ENCODE peak calls at places on chromosomes 4 and X, in seven cellular contexts. V is psoas muscle, B is suprapubic skin, I is islet precursor cell, H is hippocampal formation, K is endodermal cell, N is aorta. L is an unnamed sample.

GRCh38 chr4:162727232-162727631 is 439.5 kb downstream of the NAF1 start:
- DNase-seq in H (no peak), N (no peak), I (no peak), B (no peak), K (no peak), V (no peak), L (no peak)

GRCh38 chrX:154412468-154412867 is 1.1 kb downstream of the TAFAZZIN start:
- DNase-seq in V (no peak), K (no peak), I (no peak), B (no peak), N (no peak), H (no peak), L (no peak)

GRCh38 chr4:177041356-177041755 is 248.6 kb upstream of the VEGFC start:
- DNase-seq in K (no peak), N (no peak), I (no peak), V (no peak), H (no peak), B (no peak), L (no peak)

GRCh38 chr4:107666134-107666533 is 53.9 kb downstream of the PAPSS1 start:
- DNase-seq in V (no peak), H (peak; percentile 50), B (no peak), I (no peak), K (no peak), N (no peak), L (no peak)

GRCh38 chrX:136847874-136848273 is 32.7 kb downstream of the RBMX start:
- DNase-seq in N (no peak), I (no peak), B (no peak), V (no peak), H (no peak), K (no peak), L (no peak)

GRCh38 chrX:531611-531936 is 99.0 kb upstream of the SHOX start:
- DNase-seq in N (no peak), B (no peak), K (peak; percentile 60), I (no peak), V (no peak), H (no peak), L (peak; percentile 52)

GRCh38 chr4:86670739-86671138 is 76.6 kb downstream of the PTPN13 start:
- DNase-seq in K (no peak), H (no peak), I (no peak), B (no peak), N (no peak), V (no peak), L (no peak)

GRCh38 chr4:112813790-112814189 is 176.8 kb downstream of the LARP7 start:
- DNase-seq in K (no peak), I (peak; percentile 69), N (no peak), B (no peak), V (no peak), H (no peak), L (no peak)

GRCh38 chrX:53595266-53595810 is 91.2 kb downstream of the HUWE1 start:
- DNase-seq in B (no peak), K (no peak), I (no peak), H (no peak), V (no peak), N (no peak), L (no peak)

GRCh38 chr4:5992171-5993062 is 25.8 kb downstream of the C4orf50 start:
- DNase-seq in K (peak; percentile 37), V (no peak), H (no peak), N (no peak), B (peak; percentile 63), I (peak; percentile 34), L (no peak)

GRCh38 chrX:42117318-42117717 is 194.0 kb upstream of the CASK start:
- DNase-seq in V (no peak), I (no peak), H (no peak), K (no peak), N (no peak), B (no peak), L (no peak)

GRCh38 chrX:115068896-115069295 is 51.5 kb upstream of the IL13RA2 start:
- DNase-seq in V (peak; percentile 8), K (no peak), N (peak; percentile 71), I (no peak), H (no peak), B (no peak), L (no peak)

GRCh38 chr4:13966241-13967195 is 339.0 kb upstream of the BOD1L1 start:
- DNase-seq in H (no peak), K (peak; percentile 62), I (peak; percentile 75), B (no peak), V (no peak), N (no peak), L (peak; percentile 19)

GRCh38 chr4:37461801-37462200 is 217.3 kb downstream of the NWD2 start:
- DNase-seq in H (no peak), B (no peak), N (no peak), I (no peak), V (no peak), K (no peak), L (no peak)

GRCh38 chr4:8128096-8128856 is 30.3 kb downstream of the ABLIM2 start:
- DNase-seq in N (no peak), K (peak; percentile 86), I (peak; percentile 65), V (no peak), B (no peak), H (no peak), L (no peak)

GRCh38 chr4:165208322-165208652 is 926 bp downstream of the KLHL2 start:
- DNase-seq in V (no peak), I (no peak), N (no peak), B (no peak), K (no peak), H (no peak), L (no peak)

GRCh38 chr4:54063224-54063623 is 1.2 kb downstream of the CHIC2 start:
- DNase-seq in B (no peak), I (no peak), V (no peak), H (no peak), K (no peak), N (no peak), L (no peak)

GRCh38 chr4:16916719-16917337 is 18.4 kb upstream of the LDB2 start:
- DNase-seq in B (no peak), K (peak; percentile 95), V (no peak), N (no peak), I (peak; percentile 87), H (no peak), L (peak; percentile 89)

GRCh38 chr4:35725131-35725530 is 519.2 kb downstream of the ARAP2 start:
- DNase-seq in B (no peak), N (no peak), H (no peak), V (no peak), K (peak; percentile 49), I (no peak), L (peak; percentile 13)

GRCh38 chr4:20954541-20954940 is 254.3 kb downstream of the PACRGL start:
- DNase-seq in H (peak; percentile 5), K (no peak), I (no peak), V (no peak), B (no peak), N (no peak), L (no peak)

GRCh38 chr4:7513731-7514130 is 79.0 kb upstream of the PSAPL1 start:
- DNase-seq in V (no peak), H (no peak), N (no peak), K (no peak), I (peak; percentile 77), B (no peak), L (no peak)

GRCh38 chrX:41722816-41723215 is 1.2 kb upstream of the GPR82 start:
- DNase-seq in B (no peak), N (no peak), V (no peak), K (no peak), H (no peak), I (no peak), L (no peak)

GRCh38 chrX:138771042-138771441 is 59.5 kb upstream of the FGF13 start:
- DNase-seq in B (no peak), I (no peak), V (no peak), N (no peak), H (no peak), K (no peak), L (no peak)

GRCh38 chr4:101328063-101328602 is 19.2 kb downstream of the PPP3CA start:
- DNase-seq in V (no peak), H (no peak), I (no peak), K (no peak), N (no peak), B (no peak), L (no peak)

GRCh38 chr4:15665738-15666365 is 10.7 kb upstream of the FBXL5 start:
- DNase-seq in V (no peak), B (no peak), K (no peak), N (no peak), H (no peak), I (no peak), L (no peak)

GRCh38 chr4:44927361-44928061 is 201.2 kb upstream of the GNPDA2 start:
- DNase-seq in N (no peak), B (no peak), I (no peak), V (no peak), H (peak; percentile 21), K (no peak), L (no peak)

GRCh38 chr4:171812377-171813194 is 618 bp upstream of the GALNTL6 start:
- DNase-seq in K (peak; percentile 78), B (no peak), V (peak; percentile 11), N (peak; percentile 75), H (no peak), I (peak; percentile 58), L (peak; percentile 34)

GRCh38 chrX:153576961-153577360 is 22.0 kb downstream of the CCNQ start:
- DNase-seq in K (no peak), B (no peak), N (no peak), H (no peak), V (no peak), I (no peak), L (no peak)

GRCh38 chrX:66677430-66677829 is 38.6 kb upstream of the EDA2R start:
- DNase-seq in K (no peak), B (no peak), V (no peak), H (no peak), I (no peak), N (no peak), L (no peak)

GRCh38 chrX:68433981-68434299 is 645 bp upstream of the OPHN1 start:
- DNase-seq in I (no peak), V (no peak), B (no peak), H (no peak), K (no peak), N (no peak), L (no peak)

GRCh38 chr4:112181358-112182000 is 36.2 kb downstream of the FAM241A start:
- DNase-seq in K (no peak), I (no peak), N (no peak), H (no peak), B (no peak), V (no peak), L (no peak)

GRCh38 chrX:103210056-103210455 is 4.9 kb upstream of the BEX4 start:
- DNase-seq in H (no peak), V (no peak), B (no peak), N (no peak), K (no peak), I (no peak), L (no peak)

GRCh38 chrX:88355252-88355651 is 391.8 kb upstream of the CPXCR1 start:
- DNase-seq in B (no peak), I (no peak), H (no peak), K (no peak), V (no peak), N (no peak), L (no peak)

GRCh38 chr4:118281611-118282442 is 71.0 kb downstream of the PRSS12 start:
- DNase-seq in I (peak; percentile 63), H (no peak), B (no peak), K (peak; percentile 71), V (peak; percentile 17), N (no peak), L (no peak)

GRCh38 chr4:166277406-166277805 is 404.4 kb downstream of the TLL1 start:
- DNase-seq in V (no peak), H (no peak), K (no peak), B (no peak), I (no peak), N (no peak), L (no peak)

GRCh38 chr4:26127001-26127400 is 193.8 kb upstream of the RBPJ start:
- DNase-seq in N (no peak), I (no peak), B (no peak), K (no peak), H (no peak), V (no peak), L (no peak)

GRCh38 chr4:680931-681645 is 6.7 kb downstream of the MYL5 start:
- DNase-seq in N (peak; percentile 87), H (no peak), V (peak; percentile 76), B (peak; percentile 82), I (peak; percentile 90), K (peak; percentile 87), L (peak; percentile 62)

GRCh38 chr4:102141855-102142254 is 203.4 kb downstream of the SLC39A8 start:
- DNase-seq in K (no peak), N (no peak), V (no peak), B (no peak), I (no peak), H (no peak), L (no peak)

L was measured in WTC11.